ENCODE peak calls at places on chromosomes 5 and 9, in four cellular contexts. P is adrenal gland, S is Peyer's patch, F is uterus. J is an unnamed sample.

GRCh38 chr5:90866915-90867715 is 308.5 kb downstream of the ADGRV1 start:
- DNase-seq in S (no peak), P (no peak), F (no peak), J (no peak)

GRCh38 chr5:56601641-56602071 is 213.7 kb upstream of the MAP3K1 start:
- DNase-seq in S (no peak), F (no peak), P (no peak), J (no peak)

GRCh38 chr5:139495644-139496435 is 13.3 kb upstream of the STING1 start:
- DNase-seq in F (no peak), S (no peak), P (no peak), J (no peak)

GRCh38 chr9:80146466-80146865 is 574.7 kb downstream of the TLE4 start:
- DNase-seq in P (no peak), S (no peak), F (no peak), J (no peak)

GRCh38 chr5:160312139-160312959 is at the start of gene CCNJL:
- DNase-seq in F (peak; percentile 51), S (no peak), P (peak; percentile 57), J (peak; percentile 82)

GRCh38 chr5:33423018-33423630 is 17.6 kb upstream of the TARS1 start:
- DNase-seq in P (no peak), S (no peak), F (no peak), J (no peak)

GRCh38 chr5:133868946-133869674 is 99.3 kb downstream of the C5orf15 start:
- DNase-seq in F (peak; percentile 63), S (peak; percentile 67), P (peak; percentile 85), J (peak; percentile 75)

GRCh38 chr5:38576442-38576841 is 20.0 kb upstream of the LIFR start:
- DNase-seq in S (no peak), P (no peak), F (no peak), J (peak; percentile 45)

GRCh38 chr5:137073192-137073591 is 425.9 kb downstream of the SPOCK1 start:
- DNase-seq in S (no peak), P (no peak), F (no peak), J (no peak)

GRCh38 chr9:78029601-78030552 is 1.7 kb downstream of the GNAQ start:
- DNase-seq in S (no peak), F (peak; percentile 27), P (no peak), J (no peak)

GRCh38 chr5:18551716-18552115 is 917.5 kb downstream of the TAF11L14 start:
- DNase-seq in S (no peak), F (no peak), P (no peak), J (no peak)

GRCh38 chr5:14183187-14183939 is 40.2 kb downstream of the TRIO start:
- DNase-seq in P (no peak), F (peak; percentile 38), S (no peak), J (peak; percentile 47)
- H3K4me1 ChIP-seq in P (peaks cover 40% of the 10 kb centered on the region), F (peaks cover 23% of the 10 kb centered on the region), S (no peaks in the 10 kb centered on the region), J (peaks cover 19% of the 10 kb centered on the region)

GRCh38 chr5:7592910-7593309 is 197.0 kb downstream of the ADCY2 start:
- DNase-seq in P (no peak), F (no peak), S (no peak), J (no peak)
- TF ChIP-seq CTCF in P (peak; percentile 27), F (no peak), S (no peak), J (no peak)

DNA sequence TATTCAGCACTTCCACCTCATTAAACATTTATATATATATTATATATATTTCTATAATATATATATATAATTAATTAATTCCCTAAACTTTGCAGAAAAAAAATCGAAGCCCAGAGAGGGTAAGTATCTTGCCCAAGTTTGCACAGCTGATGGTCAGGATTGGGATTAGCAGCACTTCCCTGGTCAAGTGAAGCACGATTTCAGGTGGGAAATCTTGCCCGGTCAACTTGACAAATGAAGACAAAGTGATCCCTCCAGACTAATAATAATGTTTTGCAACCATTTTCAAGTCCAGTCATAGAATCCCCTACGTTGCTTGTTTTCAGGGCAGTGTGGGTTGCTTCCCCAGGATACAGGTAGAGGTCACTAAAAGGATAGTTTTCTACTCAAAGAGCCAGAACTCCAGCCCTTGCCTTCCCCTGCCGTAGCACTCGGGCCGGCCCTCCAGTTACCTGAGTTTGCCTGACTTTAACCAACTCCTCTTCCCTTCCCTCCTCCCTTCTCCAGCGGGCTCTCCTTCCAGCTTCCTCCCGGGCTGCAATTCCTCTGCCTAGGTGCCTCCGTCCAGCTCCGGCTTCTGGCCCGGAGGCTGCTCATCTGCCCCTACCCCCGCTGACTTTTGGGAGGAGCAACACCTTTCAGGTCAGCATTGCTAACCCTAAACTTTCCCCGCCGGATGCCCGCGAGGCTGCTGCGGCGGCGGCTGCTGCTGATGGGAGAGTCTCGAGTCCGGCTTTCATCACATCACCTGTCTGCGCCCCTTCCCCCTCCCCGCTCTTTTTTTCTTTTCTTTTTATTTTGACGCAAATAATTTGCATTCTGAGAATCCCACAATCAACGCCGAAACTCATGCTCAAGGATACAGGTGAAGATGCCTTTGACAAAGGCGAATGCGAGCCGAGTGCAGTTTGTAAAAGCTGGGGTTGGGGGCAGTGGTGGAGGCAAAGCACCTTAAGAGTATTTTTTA is 928 bp downstream of the PRLR start:
- DNase-seq in F (peak; percentile 36), S (no peak), P (peak; percentile 49), J (no peak)
- TF ChIP-seq POLR2A in F (no peak), S (no peak), P (no peak), J (no peak)

GRCh38 chr9:126454795-126455194 is 128.2 kb downstream of the MVB12B start:
- DNase-seq in F (no peak), P (no peak), S (no peak), J (peak; percentile 10)
- H3K4me1 ChIP-seq in F (no peaks in the 10 kb centered on the region), P (no peaks in the 10 kb centered on the region), S (no peaks in the 10 kb centered on the region), J (peaks cover 9% of the 10 kb centered on the region)

DNA sequence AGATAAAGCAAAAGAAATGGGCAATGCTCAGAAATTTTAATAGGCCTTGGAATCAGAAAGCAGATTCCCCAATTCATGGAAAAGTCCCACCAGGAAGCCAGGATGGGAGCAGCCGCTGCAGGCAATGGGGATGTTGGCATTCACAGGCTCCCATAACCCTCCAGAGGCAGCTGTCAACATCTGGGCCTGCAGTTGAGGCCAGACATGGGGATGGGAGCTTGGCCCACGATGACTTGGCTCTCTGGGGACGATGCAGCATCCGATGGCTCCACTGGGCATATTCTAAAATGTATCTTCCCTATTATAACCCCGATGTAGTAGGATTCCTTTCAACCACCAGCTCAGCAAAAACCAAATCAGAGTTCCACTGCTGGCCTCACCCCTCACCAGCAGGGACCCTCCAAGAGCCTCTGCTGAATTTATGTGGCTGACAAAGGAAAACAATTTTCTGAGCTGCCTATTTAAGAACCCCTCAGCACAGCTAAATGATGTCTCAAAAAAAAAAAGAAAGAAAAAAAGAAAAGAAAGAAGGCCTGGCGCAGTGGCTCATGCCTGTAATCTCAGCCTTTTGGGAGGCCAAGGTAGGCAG is 7.1 kb downstream of the SPRY4 start:
- DNase-seq in F (no peak), S (no peak), P (no peak), J (no peak)
- TF ChIP-seq CTCF in F (no peak), S (no peak), P (no peak), J (peak; percentile 22)

GRCh38 chr9:137223078-137224040 is 1.3 kb upstream of the RNF208 start:
- DNase-seq in F (peak; percentile 98), S (peak; percentile 97), P (peak; percentile 99), J (peak; percentile 99)
- TF ChIP-seq POLR2A in F (peak; percentile 13), S (peak; percentile 71), P (peak; percentile 49), J (peak; percentile 77)